ENCODE peak calls at places on chromosomes 12 and 14, in six cellular contexts. J is endothelial cell of umbilical vein, W is osteocyte, X is NCI-H774, D is lower lobe of right lung, Q is GM23248. E is an unnamed sample.

GRCh38 chr12:62861586-62861985 is 73.4 kb downstream of the PPM1H start:
- DNase-seq in J (no peak), D (no peak), W (no peak), X (no peak), Q (no peak), E (no peak)

GRCh38 chr12:77062846-77063461 is 2.4 kb downstream of the E2F7 start:
- DNase-seq in J (peak; percentile 70), X (peak; percentile 48), D (no peak), Q (no peak), W (no peak), E (no peak)

GRCh38 chr14:38138581-38139138 is 69.0 kb upstream of the SSTR1 start:
- DNase-seq in X (no peak), Q (peak; percentile 52), W (no peak), J (no peak), D (no peak), E (no peak)

GRCh38 chr12:124655317-124656213 is 88.2 kb upstream of the NCOR2 start:
- DNase-seq in D (no peak), J (peak; percentile 87), Q (peak; percentile 83), X (peak; percentile 32), W (peak; percentile 96), E (no peak)

GRCh38 chr12:112809684-112810083 is 18.1 kb downstream of the RPH3A start:
- DNase-seq in J (no peak), D (no peak), X (no peak), W (no peak), Q (no peak), E (no peak)

GRCh38 chr12:8563383-8563782 is 22.7 kb upstream of the CLEC4E start:
- DNase-seq in Q (no peak), X (no peak), D (no peak), J (no peak), W (no peak), E (no peak)

GRCh38 chr14:37195327-37195726 is 2.4 kb upstream of the MIPOL1 start:
- DNase-seq in W (no peak), D (no peak), Q (peak; percentile 66), J (peak; percentile 91), X (peak; percentile 25), E (no peak)

GRCh38 chr12:96036765-96037455 is 1.5 kb upstream of the LTA4H start:
- DNase-seq in X (no peak), D (no peak), Q (peak; percentile 39), W (no peak), J (no peak), E (no peak)

GRCh38 chr12:47743311-47743860 is 15.3 kb downstream of the RAPGEF3 start:
- DNase-seq in D (no peak), J (no peak), X (no peak), W (no peak), Q (no peak), E (no peak)

GRCh38 chr14:98826618-98827017 is 445.4 kb downstream of the BCL11B start:
- DNase-seq in Q (no peak), J (no peak), D (no peak), W (no peak), X (no peak), E (peak; percentile 41)

GRCh38 chr12:4934651-4935050 is 24.9 kb downstream of the KCNA1 start:
- DNase-seq in X (peak; percentile 12), D (no peak), J (no peak), Q (peak; percentile 24), W (no peak), E (no peak)

GRCh38 chr14:103103461-103104388 is 9.2 kb downstream of the EXOC3L4 start:
- DNase-seq in Q (peak; percentile 68), J (no peak), W (no peak), D (peak; percentile 77), X (peak; percentile 55), E (peak; percentile 62)

GRCh38 chr12:20505056-20505455 is 136.7 kb downstream of the PDE3A start:
- DNase-seq in Q (peak; percentile 59), D (no peak), J (no peak), X (no peak), W (no peak), E (no peak)

GRCh38 chr14:62921466-62921865 is 123.8 kb downstream of the KCNH5 start:
- DNase-seq in J (no peak), D (no peak), W (no peak), X (no peak), Q (no peak), E (no peak)

E was measured in LNCaP clone FGC.